ENCODE peak calls at places on chromosome 18, in four cellular contexts. B, J, K and V are unnamed samples.

GRCh38 chr18:63022429-63023022 is 297.0 kb downstream of the BCL2 start:
- DNase-seq in B (no peak), J (no peak), K (no peak), V (no peak)

GRCh38 chr18:62788891-62789290 is 73.5 kb downstream of the PHLPP1 start:
- DNase-seq in B (peak; percentile 50), J (peak; percentile 48), K (peak; percentile 60), V (peak; percentile 20)

GRCh38 chr18:42620585-42620984 is 494.9 kb downstream of the RIT2 start:
- DNase-seq in B (no peak), J (no peak), K (no peak), V (no peak)

GRCh38 chr18:50307738-50308470 is 20.4 kb upstream of the CXXC1 start:
- DNase-seq in B (peak; percentile 78), J (peak; percentile 96), K (peak; percentile 94), V (peak; percentile 87)

GRCh38 chr18:70636991-70637390 is 348.1 kb downstream of the SOCS6 start:
- DNase-seq in B (peak; percentile 1), J (no peak), K (no peak), V (no peak)

GRCh38 chr18:23244431-23244830 is 109.1 kb downstream of the CABLES1 start:
- DNase-seq in B (no peak), J (no peak), K (no peak), V (no peak)

GRCh38 chr18:29154758-29155725 is 978.1 kb upstream of the CDH2 start:
- DNase-seq in B (peak; percentile 94), J (peak; percentile 76), K (no peak), V (peak; percentile 94)

GRCh38 chr18:31513189-31513907 is 15.4 kb downstream of the DSG2 start:
- DNase-seq in B (peak; percentile 88), J (peak; percentile 79), K (no peak), V (peak; percentile 38)

GRCh38 chr18:11955299-11956029 is 25.8 kb upstream of the IMPA2 start:
- DNase-seq in B (peak; percentile 87), J (peak; percentile 93), K (no peak), V (peak; percentile 83)

GRCh38 chr18:73244411-73244810 is 376.6 kb upstream of the NETO1 start:
- DNase-seq in B (peak; percentile 12), J (peak; percentile 89), K (no peak), V (peak; percentile 28)

GRCh38 chr18:23593720-23594119 is 7.4 kb upstream of the NPC1 start:
- DNase-seq in B (peak; percentile 88), J (peak; percentile 80), K (no peak), V (peak; percentile 92)

GRCh38 chr18:23260932-23261590 is 125.8 kb downstream of the CABLES1 start:
- DNase-seq in B (no peak), J (no peak), K (no peak), V (no peak)

GRCh38 chr18:79525556-79526467 is 130.1 kb downstream of the NFATC1 start:
- DNase-seq in B (no peak), J (no peak), K (no peak), V (peak; percentile 30)

GRCh38 chr18:36099311-36099710 is 29.8 kb downstream of the SLC39A6 start:
- DNase-seq in B (no peak), J (no peak), K (no peak), V (no peak)

GRCh38 chr18:63025251-63025710 is 294.3 kb downstream of the BCL2 start:
- DNase-seq in B (no peak), J (peak; percentile 13), K (peak; percentile 39), V (no peak)

GRCh38 chr18:56992777-56993176 is 154.1 kb upstream of the BOD1L2 start:
- DNase-seq in B (peak; percentile 7), J (peak; percentile 8), K (no peak), V (no peak)

GRCh38 chr18:42976869-42977268 is 138.6 kb downstream of the RIT2 start:
- DNase-seq in B (no peak), J (no peak), K (no peak), V (no peak)

GRCh38 chr18:37222383-37223378 is 342.9 kb downstream of the CELF4 start:
- DNase-seq in B (no peak), J (no peak), K (no peak), V (peak; percentile 6)

GRCh38 chr18:31685097-31686082 is 1.0 kb upstream of the B4GALT6 start:
- DNase-seq in B (peak; percentile 69), J (peak; percentile 75), K (peak; percentile 82), V (peak; percentile 72)

GRCh38 chr18:69402219-69402989 is 1.7 kb downstream of the DOK6 start:
- DNase-seq in B (no peak), J (no peak), K (no peak), V (no peak)

GRCh38 chr18:43625582-43625981 is 348.3 kb upstream of the SYT4 start:
- DNase-seq in B (no peak), J (no peak), K (no peak), V (no peak)

GRCh38 chr18:23036611-23037259 is 98.5 kb upstream of the CABLES1 start:
- DNase-seq in B (no peak), J (no peak), K (no peak), V (no peak)

GRCh38 chr18:21703241-21703820 is 1.2 kb downstream of the ABHD3 start:
- DNase-seq in B (no peak), J (no peak), K (peak; percentile 71), V (no peak)

GRCh38 chr18:34928068-34928753 is 113.0 kb upstream of the MAPRE2 start:
- DNase-seq in B (no peak), J (no peak), K (no peak), V (no peak)

GRCh38 chr18:470661-471501 is 29.6 kb downstream of the COLEC12 start:
- DNase-seq in B (peak; percentile 59), J (peak; percentile 85), K (no peak), V (peak; percentile 84)

GRCh38 chr18:23521907-23522306 is 18.6 kb downstream of the RMC1 start:
- DNase-seq in B (no peak), J (no peak), K (no peak), V (no peak)

GRCh38 chr18:11951390-11951851 is 29.9 kb upstream of the IMPA2 start:
- DNase-seq in B (no peak), J (peak; percentile 25), K (no peak), V (no peak)

GRCh38 chr18:36518839-36519238 is 221.3 kb downstream of the FHOD3 start:
- DNase-seq in B (no peak), J (no peak), K (no peak), V (no peak)

GRCh38 chr18:75211721-75212625 is 1.4 kb downstream of the TSHZ1 start:
- DNase-seq in B (no peak), J (peak; percentile 62), K (peak; percentile 64), V (no peak)

GRCh38 chr18:79764131-79764530 is 33.6 kb upstream of the KCNG2 start:
- DNase-seq in B (no peak), J (no peak), K (no peak), V (no peak)

GRCh38 chr18:65753520-65753919 is 2.7 kb downstream of the CDH7 start:
- DNase-seq in B (no peak), J (peak; percentile 78), K (peak; percentile 23), V (no peak)

GRCh38 chr18:34562252-34562870 is 147.7 kb upstream of the DTNA start:
- DNase-seq in B (no peak), J (no peak), K (no peak), V (no peak)

GRCh38 chr18:67463829-67464228 is 52.7 kb downstream of the DSEL start:
- DNase-seq in B (no peak), J (peak; percentile 35), K (no peak), V (no peak)

GRCh38 chr18:79374408-79375171 is 21.1 kb upstream of the NFATC1 start:
- DNase-seq in B (no peak), J (no peak), K (no peak), V (no peak)

GRCh38 chr18:24027156-24027555 is 12.6 kb downstream of the TTC39C start:
- DNase-seq in B (peak; percentile 90), J (peak; percentile 90), K (no peak), V (peak; percentile 92)

GRCh38 chr18:42414756-42415454 is 459.9 kb downstream of the PIK3C3 start:
- DNase-seq in B (peak; percentile 97), J (peak; percentile 77), K (no peak), V (peak; percentile 17)

GRCh38 chr18:59516356-59517155 is 157.5 kb upstream of the LMAN1 start:
- DNase-seq in B (peak; percentile 76), J (peak; percentile 88), K (no peak), V (peak; percentile 70)

DNA sequence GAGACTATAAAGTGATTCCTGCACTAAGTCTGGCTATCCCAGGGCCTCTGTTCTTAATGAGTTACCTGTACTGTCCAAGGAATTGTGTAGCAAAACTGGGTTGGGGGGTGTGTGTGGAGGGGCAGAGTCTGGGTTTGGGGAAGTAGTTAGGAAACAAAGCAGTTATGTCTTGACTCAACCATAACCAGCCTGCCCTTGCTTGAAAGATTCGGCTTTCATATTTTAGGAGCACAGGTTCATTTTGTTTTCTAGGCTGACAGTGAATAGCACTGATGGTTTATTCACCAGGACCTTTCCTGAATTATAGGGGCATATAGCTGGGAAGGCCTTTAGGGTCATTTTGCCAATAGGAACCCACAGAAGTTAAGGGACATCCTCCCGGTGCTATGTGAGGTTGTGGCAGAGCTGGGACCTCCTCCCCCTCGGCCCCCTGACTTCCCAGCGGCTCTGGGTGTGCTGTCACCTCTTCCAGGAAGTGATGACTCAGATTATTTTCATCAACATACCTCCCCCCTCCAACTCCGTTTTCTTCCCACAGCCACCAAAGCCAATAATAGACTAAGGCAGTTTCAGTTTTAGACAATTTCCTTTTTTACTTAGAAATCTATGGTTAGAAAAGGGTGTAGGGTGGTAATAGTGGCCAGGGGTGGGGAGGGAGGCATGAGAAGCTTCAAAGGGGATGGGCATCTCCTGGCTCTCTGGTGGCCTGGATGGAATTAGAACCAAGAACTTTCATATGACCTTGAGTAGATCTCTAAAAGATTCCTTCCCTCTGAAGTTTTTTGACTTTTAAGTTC is 44.8 kb downstream of the SETBP1 start:
- DNase-seq in B (peak; percentile 53), J (peak; percentile 71), K (no peak), V (peak; percentile 70)
- H3K4me3 ChIP-seq in B (no peak overlapping the region), J (no peak overlapping the region), K (no peak overlapping the region), V (no peak overlapping the region)

GRCh38 chr18:52826994-52827393 is 487.0 kb downstream of the DCC start:
- DNase-seq in B (no peak), J (no peak), K (no peak), V (no peak)
- TF ChIP-seq CTCF in B (no peak), J (no peak), K (no peak), V (no peak)

DNA sequence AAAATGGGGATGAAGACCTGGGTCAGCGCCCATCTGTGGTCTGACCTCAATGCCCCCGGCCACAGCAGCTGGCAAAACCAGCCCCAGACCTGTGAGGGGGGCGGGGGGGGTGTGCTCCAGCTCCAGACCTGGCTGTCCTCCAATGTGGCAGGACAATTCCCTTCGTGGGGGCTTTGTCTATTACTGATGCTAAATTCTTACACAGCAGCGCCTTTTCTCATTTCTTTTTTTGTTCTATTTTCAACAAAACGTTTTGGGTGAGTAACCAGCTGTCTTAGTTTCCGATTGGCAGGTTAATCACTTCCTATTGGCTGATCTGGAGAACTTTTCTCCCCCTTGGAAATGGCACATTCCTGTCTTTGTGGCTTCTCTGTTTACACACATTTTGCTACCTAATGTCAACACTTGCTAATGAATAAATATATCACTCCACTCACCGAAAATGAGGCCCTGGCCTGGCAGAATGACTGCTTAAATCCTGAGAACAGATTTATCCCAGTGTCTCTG is 4.4 kb downstream of the SMAD7 start:
- DNase-seq in B (peak; percentile 89), J (peak; percentile 82), K (no peak), V (peak; percentile 87)
- H3K4me3 ChIP-seq in B (peak overlapping the region; percentile 99), J (peak overlapping the region; percentile 82), K (peak overlapping the region; percentile 65), V (peak overlapping the region; percentile 76)

DNA sequence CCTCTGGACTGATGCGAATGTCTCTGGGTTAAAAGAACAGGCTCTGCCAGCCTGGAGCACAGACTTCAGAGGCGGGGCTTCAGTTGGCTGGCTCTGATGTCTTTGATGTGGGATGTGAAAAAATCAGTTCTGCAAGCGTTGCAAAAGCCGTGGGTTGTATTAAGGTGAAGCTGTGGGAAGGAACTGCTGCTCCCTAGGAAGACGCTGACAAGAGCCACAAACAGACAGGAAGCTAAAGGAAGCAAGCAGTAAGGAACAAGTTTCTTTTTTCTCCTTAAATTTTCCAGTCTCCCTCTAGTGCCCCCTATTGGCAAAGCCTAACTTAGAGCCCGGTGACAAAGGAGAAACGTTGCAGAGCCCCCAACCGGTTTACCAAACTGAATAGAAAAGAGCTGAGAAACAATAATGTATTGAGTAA is 239.0 kb downstream of the CCDC178 start:
- DNase-seq in B (peak; percentile 32), J (peak; percentile 64), K (peak; percentile 38), V (no peak)
- TF ChIP-seq CTCF in B (peak; percentile 55), J (peak; percentile 82), K (peak; percentile 35), V (peak; percentile 35)